ENCODE peak calls at places on chromosomes 16 and 17, in ten cellular contexts. G is neural progenitor cell; B is NCI-H2081; D is HEK293T; H is NCI-H2171 treated with DMSO at 0.1 percent for 48 hours; Z is GM18507; K is activated T-helper 1 cell treated with anti-CD3 and anti-CD28 coated beads, Interleukin-12 subunit alpha, Interleukin-12 subunit beta, Interleukin-2, Interleukin-4 antibody, amounts not matched to agents 30 ng/mL and 10 ng/mL and 1 ng/mL, durations not matched to agents 14 hours and 24 hours and 36 hours; Y is NCI-H187 treated with DMSO at 0.1 percent for 48 hours; W is activated CD4-positive, alpha-beta T cell treated with anti-CD3 and anti-CD28 coated beads, Interleukin-2, amount 50 U/mL, for 4 hours; S is lower leg skin. I is an unnamed sample.

GRCh38 chr17:77858291-77859034 is 100.0 kb upstream of the TNRC6C start:
- DNase-seq in G (no peak), B (no peak), D (no peak), H (no peak), Z (no peak), K (no peak), Y (no peak), W (no peak), S (no peak), I (no peak)

GRCh38 chr16:29316673-29317237 is 89.8 kb downstream of the NPIPB11 start:
- DNase-seq in G (no peak), B (no peak), D (no peak), H (peak; percentile 56), Z (no peak), K (no peak), Y (no peak), W (no peak), S (no peak), I (no peak)

GRCh38 chr16:89445166-89445565 is 45.2 kb downstream of the ANKRD11 start:
- DNase-seq in G (no peak), B (no peak), D (no peak), H (no peak), Z (no peak), K (no peak), Y (no peak), W (no peak), S (no peak), I (no peak)

GRCh38 chr17:59786536-59787319 is 79.3 kb downstream of the VMP1 start:
- DNase-seq in G (peak; percentile 15), B (peak; percentile 25), D (peak; percentile 68), H (no peak), Z (peak; percentile 44), K (peak; percentile 90), Y (no peak), W (peak; percentile 66), S (peak; percentile 84), I (peak; percentile 98)

GRCh38 chr17:64103751-64104364 is 26.1 kb downstream of the ERN1 start:
- DNase-seq in G (no peak), B (no peak), D (no peak), H (no peak), Z (no peak), K (no peak), Y (no peak), W (no peak), S (no peak), I (peak; percentile 79)

GRCh38 chr17:41962768-41963434 is 3.7 kb upstream of the CNP start:
- DNase-seq in G (peak; percentile 92), B (peak; percentile 82), D (peak; percentile 78), H (peak; percentile 88), Z (peak; percentile 61), K (peak; percentile 56), Y (no peak), W (peak; percentile 64), S (peak; percentile 60), I (peak; percentile 93)

GRCh38 chr17:75008373-75008772 is 4.1 kb upstream of the MRPL58 start:
- DNase-seq in G (no peak), B (peak; percentile 68), D (no peak), H (peak; percentile 64), Z (no peak), K (no peak), Y (no peak), W (no peak), S (no peak), I (no peak)

GRCh38 chr16:29675811-29676643 is 3.0 kb upstream of the QPRT start:
- DNase-seq in G (peak; percentile 70), B (no peak), D (peak; percentile 63), H (peak; percentile 30), Z (no peak), K (no peak), Y (no peak), W (no peak), S (no peak), I (peak; percentile 83)